ENCODE peak calls at places on chromosomes 13 and 19, in five cellular contexts. One of them, this sample, is unnamed. For H3K27me3, the result is how much of the 10 kb centered on the place peaks cover.

GRCh38 chr13:36713842-36714241 is 40.0 kb downstream of the SERTM1 start:
- DNase-seq in right lobe of liver: no peak
- DNase-seq in thoracic aorta: no peak
- DNase-seq in IMR-90: no peak
- DNase-seq in breast epithelium: no peak
- DNase-seq in this sample: no peak

GRCh38 chr19:33388231-33388816 is 14.8 kb downstream of the CEBPG start:
- DNase-seq in right lobe of liver: peak
- DNase-seq in thoracic aorta: no peak
- DNase-seq in IMR-90: no peak
- DNase-seq in breast epithelium: peak
- DNase-seq in this sample: no peak

GRCh38 chr19:45729774-45730388 is 815 bp downstream of the FBXO46 start:
- DNase-seq in right lobe of liver: no peak
- DNase-seq in thoracic aorta: no peak
- DNase-seq in IMR-90: no peak
- DNase-seq in breast epithelium: no peak
- DNase-seq in this sample: peak

GRCh38 chr13:27921421-27921960 is 1.7 kb downstream of the PDX1 start:
- DNase-seq in right lobe of liver: no peak
- DNase-seq in thoracic aorta: no peak
- DNase-seq in IMR-90: no peak
- DNase-seq in breast epithelium: no peak
- DNase-seq in this sample: no peak

GRCh38 chr19:17107546-17108452 is 32.2 kb downstream of the MYO9B start:
- DNase-seq in right lobe of liver: peak
- DNase-seq in thoracic aorta: peak
- DNase-seq in IMR-90: peak
- DNase-seq in breast epithelium: peak
- DNase-seq in this sample: no peak

GRCh38 chr13:29849071-29849541 is 1.3 kb downstream of the UBL3 start:
- DNase-seq in right lobe of liver: no peak
- DNase-seq in thoracic aorta: no peak
- DNase-seq in IMR-90: peak
- DNase-seq in breast epithelium: no peak
- DNase-seq in this sample: peak

GRCh38 chr19:30662211-30662861 is 290.2 kb downstream of the ZNF536 start:
- DNase-seq in right lobe of liver: no peak
- DNase-seq in thoracic aorta: no peak
- DNase-seq in IMR-90: no peak
- DNase-seq in breast epithelium: no peak
- DNase-seq in this sample: peak

GRCh38 chr19:7010722-7011593 is 10.3 kb downstream of the MBD3L2B start:
- DNase-seq in right lobe of liver: no peak
- DNase-seq in thoracic aorta: no peak
- DNase-seq in IMR-90: no peak
- DNase-seq in breast epithelium: no peak
- DNase-seq in this sample: no peak

GRCh38 chr19:13899393-13899792 is 6.5 kb downstream of the BRME1 start:
- DNase-seq in right lobe of liver: no peak
- DNase-seq in thoracic aorta: no peak
- DNase-seq in IMR-90: no peak
- DNase-seq in breast epithelium: no peak
- DNase-seq in this sample: peak

GRCh38 chr19:12133069-12133468 is 7.1 kb downstream of the ZNF20 start:
- DNase-seq in right lobe of liver: no peak
- DNase-seq in thoracic aorta: no peak
- DNase-seq in IMR-90: no peak
- DNase-seq in breast epithelium: no peak
- DNase-seq in this sample: no peak

GRCh38 chr13:45769072-45769471 is 67.0 kb downstream of the CBY2 start:
- DNase-seq in right lobe of liver: no peak
- DNase-seq in thoracic aorta: no peak
- DNase-seq in IMR-90: no peak
- DNase-seq in breast epithelium: no peak
- DNase-seq in this sample: no peak

GRCh38 chr13:114104626-114105350 is 27.6 kb downstream of the RASA3 start:
- DNase-seq in right lobe of liver: peak
- DNase-seq in thoracic aorta: no peak
- DNase-seq in IMR-90: no peak
- DNase-seq in breast epithelium: peak
- DNase-seq in this sample: no peak

GRCh38 chr19:11460207-11460606 is 20.6 kb downstream of the ELAVL3 start:
- DNase-seq in right lobe of liver: no peak
- DNase-seq in thoracic aorta: no peak
- DNase-seq in IMR-90: no peak
- DNase-seq in breast epithelium: no peak
- DNase-seq in this sample: no peak

GRCh38 chr19:55444720-55445045 is 1.6 kb upstream of the SHISA7 start:
- DNase-seq in right lobe of liver: no peak
- DNase-seq in thoracic aorta: no peak
- DNase-seq in IMR-90: no peak
- DNase-seq in breast epithelium: no peak
- DNase-seq in this sample: no peak
- H3K27me3 ChIP-seq in right lobe of liver: under half
- H3K27me3 ChIP-seq in thoracic aorta: under half
- H3K27me3 ChIP-seq in IMR-90: half or more
- H3K27me3 ChIP-seq in breast epithelium: half or more
- H3K27me3 ChIP-seq in this sample: under half

GRCh38 chr13:110281736-110282135 is 25.2 kb downstream of the COL4A1 start:
- DNase-seq in right lobe of liver: no peak
- DNase-seq in thoracic aorta: no peak
- DNase-seq in IMR-90: no peak
- DNase-seq in breast epithelium: no peak
- DNase-seq in this sample: no peak
- H3K27ac ChIP-seq in right lobe of liver: no peak
- H3K27ac ChIP-seq in thoracic aorta: peak
- H3K27ac ChIP-seq in IMR-90: no peak
- H3K27ac ChIP-seq in breast epithelium: no peak
- H3K27ac ChIP-seq in this sample: no peak

GRCh38 chr19:51693246-51693645 is at the start of gene SPACA6:
- DNase-seq in right lobe of liver: no peak
- DNase-seq in thoracic aorta: no peak
- DNase-seq in IMR-90: no peak
- DNase-seq in breast epithelium: no peak
- DNase-seq in this sample: no peak

GRCh38 chr19:51689751-51690358 is 3.3 kb upstream of the SPACA6 start:
- DNase-seq in right lobe of liver: peak
- DNase-seq in thoracic aorta: no peak
- DNase-seq in IMR-90: no peak
- DNase-seq in breast epithelium: no peak
- DNase-seq in this sample: no peak

GRCh38 chr19:51690359-51691121 is 2.6 kb upstream of the SPACA6 start:
- DNase-seq in right lobe of liver: peak
- DNase-seq in thoracic aorta: no peak
- DNase-seq in IMR-90: peak
- DNase-seq in breast epithelium: peak
- DNase-seq in this sample: peak

GRCh38 chr19:51692065-51692915 is 840 bp upstream of the SPACA6 start:
- DNase-seq in right lobe of liver: no peak
- DNase-seq in thoracic aorta: no peak
- DNase-seq in IMR-90: no peak
- DNase-seq in breast epithelium: no peak
- DNase-seq in this sample: no peak

DNA sequence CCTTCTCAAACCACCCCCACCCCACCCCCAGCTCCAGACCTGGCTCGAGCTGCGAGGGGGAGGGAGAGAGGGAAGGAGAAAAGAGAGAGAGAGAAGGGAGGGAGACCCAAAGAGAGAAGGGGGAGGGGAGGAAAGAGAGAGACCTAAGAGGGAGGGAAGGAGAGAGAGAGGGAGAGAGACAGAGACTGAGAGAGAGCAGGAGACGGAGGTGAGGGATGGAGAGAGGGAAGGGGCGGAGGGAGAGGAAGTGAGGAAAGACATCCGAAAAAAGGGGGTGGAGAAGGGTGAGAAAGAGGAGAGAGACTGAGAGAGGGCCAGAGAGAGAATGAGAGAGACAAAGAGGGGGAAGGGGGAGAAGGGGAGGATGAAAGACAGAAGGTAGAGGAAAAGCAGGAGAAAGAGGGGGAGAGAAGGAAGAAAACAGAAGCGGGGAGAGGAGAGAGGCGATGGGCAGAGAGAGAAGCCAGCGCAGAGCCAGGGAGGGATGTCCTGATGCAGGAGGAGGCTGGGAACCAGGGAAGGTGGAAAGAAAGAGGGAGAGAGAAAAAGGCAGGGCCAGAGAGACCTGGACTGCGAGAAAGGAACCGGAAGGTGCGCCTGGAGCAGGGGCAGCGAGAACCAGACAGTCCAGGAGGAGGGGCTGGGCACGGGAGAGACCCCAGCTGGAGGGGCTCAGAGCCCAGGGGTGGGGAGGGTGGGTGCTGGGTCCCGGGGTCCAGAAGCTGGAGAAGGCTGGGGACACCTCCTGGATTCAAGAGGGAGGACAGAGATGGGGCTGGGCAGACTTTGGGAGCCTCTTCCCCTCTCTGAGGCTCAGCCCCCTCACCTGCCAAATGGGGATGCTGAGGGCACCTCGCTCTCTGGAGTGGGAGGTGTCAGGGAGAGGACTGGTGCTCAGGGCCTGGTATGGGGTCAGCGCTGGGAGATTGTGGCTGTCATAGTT is 1.7 kb upstream of the SPACA6 start:
- DNase-seq in right lobe of liver: no peak
- DNase-seq in thoracic aorta: no peak
- DNase-seq in IMR-90: peak
- DNase-seq in breast epithelium: no peak
- DNase-seq in this sample: no peak
- H3K4me3 ChIP-seq in right lobe of liver: peak
- H3K4me3 ChIP-seq in thoracic aorta: peak
- H3K4me3 ChIP-seq in IMR-90: peak
- H3K4me3 ChIP-seq in breast epithelium: peak
- H3K4me3 ChIP-seq in this sample: no peak

DNA sequence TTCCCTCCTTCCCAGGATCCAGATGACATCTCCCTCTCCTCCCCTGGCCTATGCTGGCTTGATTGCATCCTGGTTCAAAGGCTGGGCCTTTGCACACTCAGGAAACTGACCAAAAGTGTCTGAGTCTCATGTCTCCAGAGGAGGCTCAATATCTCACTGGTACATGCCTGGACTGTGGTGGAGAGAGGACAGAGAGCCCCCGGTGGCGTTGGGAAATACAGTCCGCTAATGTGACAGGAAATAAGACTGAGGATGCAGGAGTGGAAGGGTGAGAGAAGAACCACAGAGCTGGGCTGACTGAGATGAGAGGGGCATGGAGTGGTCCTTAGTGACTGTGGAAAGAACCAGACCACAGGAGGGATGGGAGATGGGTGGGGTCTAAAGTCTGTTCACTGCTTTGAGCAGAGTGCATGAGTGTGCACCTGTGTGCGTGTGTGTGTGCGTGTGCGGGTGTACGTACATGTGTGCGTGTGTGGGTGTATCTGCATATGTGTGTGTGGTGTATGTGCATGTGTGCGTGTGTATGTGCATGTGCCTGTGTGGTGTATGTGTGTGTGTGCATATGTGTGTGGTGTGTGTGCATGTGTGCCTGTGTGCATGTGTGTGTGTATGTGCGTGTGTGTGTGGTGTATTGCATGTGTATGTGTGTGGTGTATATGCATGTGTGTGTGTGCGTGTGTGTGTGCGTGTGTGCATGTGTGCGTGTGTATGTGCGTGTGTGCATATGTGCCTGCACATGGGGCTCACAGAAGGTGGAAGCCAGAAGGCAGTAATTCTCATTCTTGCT is 1.9 kb downstream of the SIGLEC5 start:
- DNase-seq in right lobe of liver: no peak
- DNase-seq in thoracic aorta: no peak
- DNase-seq in IMR-90: no peak
- DNase-seq in breast epithelium: no peak
- DNase-seq in this sample: no peak
- H3K27me3 ChIP-seq in right lobe of liver: under half
- H3K27me3 ChIP-seq in thoracic aorta: under half
- H3K27me3 ChIP-seq in IMR-90: under half
- H3K27me3 ChIP-seq in breast epithelium: under half
- H3K27me3 ChIP-seq in this sample: under half

DNA sequence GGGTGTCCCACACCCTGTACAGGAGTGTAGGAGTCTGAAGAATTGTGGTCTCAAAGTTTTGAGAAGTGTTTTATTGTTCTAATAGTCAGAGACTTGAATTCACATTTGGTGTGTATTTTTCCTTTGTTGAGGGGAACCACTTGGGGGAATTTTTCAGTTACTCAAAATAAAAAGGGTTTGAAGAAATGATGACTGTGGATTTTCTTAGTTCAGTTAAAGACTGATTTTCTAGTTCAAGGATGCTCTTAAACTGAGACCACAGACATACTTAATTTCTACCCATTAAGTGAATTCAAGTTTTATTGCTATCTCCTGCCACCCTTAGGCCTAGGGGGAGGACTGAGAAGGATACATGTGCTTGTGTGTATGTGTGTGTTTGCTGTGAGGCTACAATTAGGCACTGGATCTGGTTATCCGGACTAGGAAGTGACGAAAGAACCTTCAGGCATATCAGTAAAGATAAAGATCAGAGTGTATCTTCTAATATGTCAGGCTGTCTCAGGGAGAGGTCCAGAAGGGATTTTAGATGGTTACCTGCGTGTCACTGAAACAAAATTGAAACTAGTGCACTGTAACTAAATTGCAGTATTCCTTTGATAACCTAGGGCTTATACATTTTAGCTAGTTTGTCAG is 234.9 kb upstream of the DACH1 start:
- DNase-seq in right lobe of liver: no peak
- DNase-seq in thoracic aorta: no peak
- DNase-seq in IMR-90: no peak
- DNase-seq in breast epithelium: no peak
- DNase-seq in this sample: no peak
- H3K27ac ChIP-seq in right lobe of liver: no peak
- H3K27ac ChIP-seq in thoracic aorta: no peak
- H3K27ac ChIP-seq in IMR-90: no peak
- H3K27ac ChIP-seq in breast epithelium: no peak
- H3K27ac ChIP-seq in this sample: no peak

This sample was measured in small intestine.